ENCODE peak calls at places on chromosomes 11 and 22, in seven cellular contexts. B is HCT116, R is astrocyte of the spinal cord, O is kidney epithelial cell, A is colonic mucosa, J is PC-9, M is cardiac muscle cell. Z is an unnamed sample.

GRCh38 chr11:88583232-88583631 is 245.7 kb upstream of the CTSC start:
- DNase-seq in B (no peak), R (no peak), O (no peak), A (no peak), J (no peak), M (no peak), Z (no peak)

GRCh38 chr11:67572747-67573419 is 10.7 kb upstream of the GSTP1 start:
- DNase-seq in B (peak), R (peak), O (no peak), A (peak), J (peak), M (peak), Z (peak)

GRCh38 chr22:45615364-45615763 is 56.3 kb upstream of the ATXN10 start:
- DNase-seq in B (no peak), R (no peak), O (no peak), A (no peak), J (peak), M (no peak), Z (no peak)

GRCh38 chr11:79244175-79244804 is 196.5 kb downstream of the TENM4 start:
- DNase-seq in B (no peak), R (peak), O (peak), A (no peak), J (peak), M (peak), Z (peak)

GRCh38 chr11:83097671-83098070 is 26.0 kb upstream of the RAB30 start:
- DNase-seq in B (no peak), R (peak), O (no peak), A (no peak), J (no peak), M (no peak), Z (no peak)

GRCh38 chr11:68956142-68956541 is 24.6 kb downstream of the MRGPRD start:
- DNase-seq in B (no peak), R (no peak), O (no peak), A (no peak), J (no peak), M (no peak), Z (no peak)

GRCh38 chr11:95101935-95102334 is 12.3 kb downstream of the ENDOD1 start:
- DNase-seq in B (no peak), R (no peak), O (no peak), A (no peak), J (no peak), M (no peak), Z (no peak)

GRCh38 chr11:34783816-34784317 is 132.3 kb downstream of the APIP start:
- DNase-seq in B (no peak), R (no peak), O (no peak), A (no peak), J (peak), M (no peak), Z (no peak)

GRCh38 chr11:111631666-111632039 is 29.4 kb downstream of the SIK2 start:
- DNase-seq in B (no peak), R (peak), O (peak), A (no peak), J (no peak), M (peak), Z (peak)

GRCh38 chr11:32109596-32109995 is 18.7 kb downstream of the RCN1 start:
- DNase-seq in B (no peak), R (no peak), O (no peak), A (no peak), J (peak), M (no peak), Z (no peak)

GRCh38 chr11:108242422-108242821 is 19.6 kb downstream of the ATM start:
- DNase-seq in B (no peak), R (no peak), O (no peak), A (no peak), J (no peak), M (no peak), Z (no peak)

GRCh38 chr22:37661160-37661924 is 2.8 kb downstream of the PDXP start:
- DNase-seq in B (no peak), R (peak), O (no peak), A (no peak), J (no peak), M (peak), Z (peak)

GRCh38 chr11:3949132-3949531 is 93.7 kb downstream of the STIM1 start:
- DNase-seq in B (no peak), R (no peak), O (no peak), A (no peak), J (no peak), M (no peak), Z (no peak)

GRCh38 chr11:108084811-108085210 is 36.6 kb upstream of the ACAT1 start:
- DNase-seq in B (no peak), R (no peak), O (no peak), A (no peak), J (no peak), M (no peak), Z (no peak)

GRCh38 chr22:37308385-37309200 is 26.3 kb downstream of the CYTH4 start:
- DNase-seq in B (no peak), R (no peak), O (no peak), A (no peak), J (no peak), M (no peak), Z (no peak)

GRCh38 chr11:72844356-72844755 is 30.1 kb downstream of the ATG16L2 start:
- DNase-seq in B (no peak), R (peak), O (no peak), A (no peak), J (no peak), M (peak), Z (peak)

GRCh38 chr11:42296910-42297309 is 837.5 kb upstream of the LRRC4C start:
- DNase-seq in B (no peak), R (no peak), O (no peak), A (no peak), J (no peak), M (no peak), Z (no peak)

GRCh38 chr11:15006139-15006759 is 34.1 kb upstream of the CALCA start:
- DNase-seq in B (peak), R (peak), O (peak), A (no peak), J (no peak), M (peak), Z (peak)

GRCh38 chr11:36306888-36307287 is 10.8 kb downstream of the PRR5L start:
- DNase-seq in B (peak), R (peak), O (no peak), A (no peak), J (no peak), M (peak), Z (no peak)

GRCh38 chr11:96264364-96264763 is 78.6 kb downstream of the MAML2 start:
- DNase-seq in B (no peak), R (no peak), O (no peak), A (no peak), J (no peak), M (no peak), Z (peak)

GRCh38 chr11:124898711-124899110 is 1.0 kb upstream of the ROBO4 start:
- DNase-seq in B (no peak), R (no peak), O (no peak), A (no peak), J (no peak), M (peak), Z (peak)

GRCh38 chr11:73162196-73162740 is 20.1 kb upstream of the FCHSD2 start:
- DNase-seq in B (no peak), R (no peak), O (no peak), A (no peak), J (no peak), M (no peak), Z (no peak)

GRCh38 chr22:38305481-38306448 is 11.5 kb downstream of the CSNK1E start:
- DNase-seq in B (no peak), R (peak), O (peak), A (peak), J (peak), M (peak), Z (peak)

GRCh38 chr11:14969922-14970323 is 2.2 kb downstream of the CALCA start:
- DNase-seq in B (peak), R (no peak), O (no peak), A (peak), J (no peak), M (peak), Z (peak)

GRCh38 chr22:50551160-50551752 is 5.6 kb downstream of the KLHDC7B start:
- DNase-seq in B (no peak), R (no peak), O (no peak), A (no peak), J (no peak), M (no peak), Z (no peak)

GRCh38 chr11:22976146-22976545 is 115.9 kb upstream of the CCDC179 start:
- DNase-seq in B (no peak), R (peak), O (peak), A (no peak), J (peak), M (peak), Z (peak)

GRCh38 chr22:26956346-26956745 is 299.0 kb downstream of the MIAT start:
- DNase-seq in B (no peak), R (no peak), O (no peak), A (no peak), J (no peak), M (no peak), Z (no peak)

GRCh38 chr22:30459206-30460052 is 12.4 kb downstream of the SEC14L3 start:
- DNase-seq in B (no peak), R (peak), O (no peak), A (no peak), J (no peak), M (peak), Z (peak)

GRCh38 chr22:38192475-38192863 is 9.3 kb upstream of the MAFF start:
- DNase-seq in B (no peak), R (no peak), O (no peak), A (no peak), J (no peak), M (no peak), Z (no peak)

GRCh38 chr11:57791321-57792059 is 29.9 kb downstream of the CTNND1 start:
- DNase-seq in B (no peak), R (no peak), O (no peak), A (no peak), J (no peak), M (no peak), Z (no peak)

GRCh38 chr22:18110944-18111758 is 542 bp downstream of the TUBA8 start:
- DNase-seq in B (no peak), R (no peak), O (no peak), A (no peak), J (no peak), M (no peak), Z (no peak)

GRCh38 chr22:46105494-46106278 is 44.6 kb upstream of the PPARA start:
- DNase-seq in B (no peak), R (peak), O (peak), A (no peak), J (no peak), M (peak), Z (no peak)

GRCh38 chr11:95095858-95096587 is 6.4 kb downstream of the ENDOD1 start:
- DNase-seq in B (no peak), R (peak), O (no peak), A (no peak), J (no peak), M (peak), Z (no peak)

GRCh38 chr22:20205964-20206708 is 55.3 kb upstream of the CCDC188 start:
- DNase-seq in B (peak), R (peak), O (peak), A (peak), J (peak), M (peak), Z (peak)

GRCh38 chr22:44449061-44449682 is 48.9 kb downstream of the RTL6 start:
- DNase-seq in B (no peak), R (peak), O (peak), A (no peak), J (peak), M (peak), Z (peak)

GRCh38 chr11:125807909-125808308 is 20.0 kb downstream of the PATE3 start:
- DNase-seq in B (no peak), R (no peak), O (no peak), A (no peak), J (no peak), M (peak), Z (no peak)

GRCh38 chr11:64102005-64102738 is 63.7 kb downstream of the MACROD1 start:
- DNase-seq in B (no peak), R (no peak), O (no peak), A (no peak), J (no peak), M (no peak), Z (peak)

DNA sequence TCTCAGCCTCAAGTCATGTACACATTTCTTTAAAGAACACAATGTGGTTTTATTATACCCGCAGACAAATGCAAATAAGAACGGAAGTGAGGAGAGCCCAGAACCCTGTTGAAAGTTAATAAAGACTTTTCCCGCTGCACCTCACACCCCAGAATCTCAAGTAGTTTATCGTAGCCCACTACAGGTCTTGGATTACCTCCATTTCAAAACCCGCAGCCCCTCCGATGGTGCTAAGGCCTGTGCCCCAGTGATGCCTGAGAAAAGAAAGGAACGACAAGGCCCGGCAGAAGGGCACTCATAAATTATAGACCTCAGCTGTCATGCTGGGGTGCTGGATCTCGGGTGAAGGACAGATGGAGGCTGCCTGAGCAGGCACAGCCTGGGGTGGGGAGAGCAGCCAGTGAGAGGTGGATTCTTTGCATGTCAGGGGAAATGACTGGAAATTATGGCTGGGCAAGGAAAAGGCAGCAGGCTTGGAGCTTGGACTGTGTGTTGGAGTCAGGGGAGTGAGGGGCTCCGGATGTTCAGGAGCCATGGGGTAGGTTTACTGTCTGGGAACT is 354.1 kb downstream of the NTM start:
- DNase-seq in B (no peak), R (no peak), O (no peak), A (no peak), J (no peak), M (no peak), Z (no peak)
- TF ChIP-seq CTCF in B (no peak), R (no peak), O (no peak), A (no peak), J (no peak), M (no peak), Z (no peak)

GRCh38 chr11:10117709-10118341 is 176.2 kb downstream of the SBF2 start:
- DNase-seq in B (no peak), R (peak), O (no peak), A (no peak), J (no peak), M (peak), Z (peak)

GRCh38 chr11:10118830-10119229 is 175.2 kb downstream of the SBF2 start:
- DNase-seq in B (no peak), R (no peak), O (no peak), A (no peak), J (no peak), M (peak), Z (no peak)

GRCh38 chr11:10116588-10116987 is 177.4 kb downstream of the SBF2 start:
- DNase-seq in B (no peak), R (no peak), O (no peak), A (no peak), J (no peak), M (no peak), Z (no peak)

GRCh38 chr11:10125522-10126133 is 168.4 kb downstream of the SBF2 start:
- DNase-seq in B (no peak), R (no peak), O (no peak), A (no peak), J (no peak), M (peak), Z (peak)

DNA sequence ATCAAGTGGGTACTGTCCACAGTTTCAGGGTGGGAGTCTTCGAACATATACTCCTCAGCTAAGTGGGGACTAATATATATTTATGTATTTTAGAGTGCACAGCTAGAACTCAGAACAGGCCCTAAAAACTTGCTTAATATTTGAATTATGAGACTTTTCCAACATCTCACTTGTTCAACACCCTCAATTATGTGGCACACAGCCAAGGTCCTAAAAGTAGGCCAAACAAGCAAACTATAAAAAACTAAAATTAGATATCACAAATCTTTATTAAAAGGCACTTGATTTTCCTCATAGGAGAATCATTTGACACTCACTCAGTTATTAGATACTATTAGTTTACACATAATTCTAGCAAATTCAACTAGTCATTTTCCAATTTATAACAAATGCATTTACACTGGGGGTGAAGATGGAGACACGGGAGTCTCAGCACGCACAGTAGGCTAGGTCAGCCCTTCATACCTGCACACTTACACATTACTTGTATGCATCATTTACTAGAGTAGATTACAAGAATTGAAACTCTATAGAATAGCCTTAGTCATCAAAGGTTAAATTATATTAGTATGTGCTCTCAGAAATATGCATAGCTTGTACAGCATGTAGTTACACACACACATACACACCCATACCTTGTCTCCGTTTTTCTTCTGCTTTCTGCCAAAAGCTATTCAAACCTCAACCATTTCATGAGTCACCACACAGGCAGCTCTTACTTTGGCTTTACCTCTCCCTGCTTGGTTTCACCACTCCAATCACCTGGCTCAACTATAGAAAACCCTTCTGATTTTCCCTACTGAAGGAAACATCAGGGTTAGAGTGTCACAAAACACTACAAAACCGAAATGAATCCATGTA is 171.5 kb downstream of the SBF2 start:
- DNase-seq in B (peak), R (peak), O (peak), A (no peak), J (peak), M (peak), Z (no peak)
- H3K4me3 ChIP-seq in B (peak), R (no peak), O (no peak), A (no peak), J (no peak), M (no peak), Z (no peak)

GRCh38 chr11:121207485-121208115 is 85.0 kb upstream of the SC5D start:
- DNase-seq in B (no peak), R (no peak), O (no peak), A (no peak), J (no peak), M (no peak), Z (no peak)

GRCh38 chr11:121213568-121213893 is 79.0 kb upstream of the SC5D start:
- DNase-seq in B (no peak), R (no peak), O (no peak), A (no peak), J (no peak), M (no peak), Z (no peak)

GRCh38 chr11:121206810-121207209 is 85.8 kb upstream of the SC5D start:
- DNase-seq in B (no peak), R (no peak), O (no peak), A (no peak), J (no peak), M (no peak), Z (no peak)

GRCh38 chr11:121212696-121213567 is 79.6 kb upstream of the SC5D start:
- DNase-seq in B (no peak), R (no peak), O (no peak), A (no peak), J (no peak), M (no peak), Z (no peak)

GRCh38 chr11:121210445-121210970 is 82.1 kb upstream of the SC5D start:
- DNase-seq in B (no peak), R (no peak), O (no peak), A (no peak), J (no peak), M (no peak), Z (no peak)
- TF ChIP-seq CTCF in B (no peak), R (no peak), O (no peak), A (no peak), J (no peak), M (no peak), Z (no peak)

GRCh38 chr11:66142370-66143263 is 72.5 kb downstream of the PACS1 start:
- DNase-seq in B (peak), R (no peak), O (no peak), A (no peak), J (peak), M (peak), Z (peak)
- H3K4me3 ChIP-seq in B (no peak), R (no peak), O (no peak), A (no peak), J (no peak), M (no peak), Z (no peak)

GRCh38 chr22:22753526-22754267 is 109.3 kb downstream of the GGTLC2 start:
- DNase-seq in B (peak), R (peak), O (no peak), A (peak), J (peak), M (peak), Z (peak)
- TF ChIP-seq CTCF in B (peak), R (peak), O (peak), A (peak), J (peak), M (peak), Z (peak)

DNA sequence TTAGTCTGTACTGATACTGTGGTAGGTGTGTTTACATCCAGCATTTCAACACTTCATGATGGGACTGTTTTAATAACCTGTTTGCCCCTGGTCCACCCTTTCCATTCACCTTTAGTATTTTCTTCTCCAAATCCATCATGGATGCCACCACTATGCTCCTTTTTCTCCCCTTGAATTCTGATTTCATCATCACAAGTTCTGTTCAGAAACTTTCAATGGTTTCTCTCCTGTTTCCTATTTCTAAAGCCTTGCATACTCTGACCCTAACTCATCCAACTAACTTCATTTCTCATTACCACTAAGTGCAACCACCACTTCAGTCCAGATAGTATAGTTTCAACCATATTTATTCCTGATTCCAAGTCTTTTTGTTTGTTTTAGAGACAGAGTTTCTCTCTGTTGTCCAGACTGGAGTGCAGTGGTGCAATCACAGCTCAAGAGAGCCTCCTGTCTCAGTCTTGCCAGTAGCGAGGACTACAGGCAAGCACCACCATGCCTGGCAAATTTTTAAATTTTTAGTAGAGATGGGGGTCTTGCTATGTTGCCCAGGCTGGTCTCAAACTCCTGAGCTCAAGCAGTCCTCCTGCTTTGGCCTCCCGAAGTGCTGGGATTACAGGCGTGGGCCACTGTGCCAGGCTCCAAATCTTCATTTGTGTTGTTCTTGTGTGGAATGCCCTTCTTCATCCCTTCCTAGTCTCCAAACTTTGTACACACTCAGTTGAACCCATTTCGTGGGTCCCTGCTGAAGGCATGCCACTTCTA is 1.2 kb upstream of the LIN7C start:
- DNase-seq in B (no peak), R (no peak), O (no peak), A (no peak), J (no peak), M (peak), Z (no peak)
- H3K4me3 ChIP-seq in B (peak), R (peak), O (peak), A (no peak), J (peak), M (peak), Z (peak)

GRCh38 chr11:9494316-9494715 is 33.5 kb downstream of the ZNF143 start:
- DNase-seq in B (no peak), R (no peak), O (no peak), A (no peak), J (no peak), M (no peak), Z (no peak)
- TF ChIP-seq CTCF in B (no peak), R (no peak), O (no peak), A (no peak), J (no peak), M (no peak), Z (no peak)

Z was measured in foreskin fibroblast.